ENCODE peak calls at places on chromosome 13, in ten cellular contexts. I, A, S, Q, G, K, R, F, X and N are unnamed samples.

GRCh38 chr13:101218484-101218883 is 197.8 kb downstream of the NALCN start:
- DNase-seq in F (no peak), G (no peak), R (peak; percentile 27), S (peak; percentile 6), X (no peak), A (no peak), Q (no peak), K (no peak), I (peak; percentile 12), N (no peak)

GRCh38 chr13:50230365-50230978 is 215.2 kb downstream of the KCNRG start:
- DNase-seq in R (peak; percentile 54), I (peak; percentile 90), S (no peak), X (no peak), Q (no peak), F (no peak), A (peak; percentile 51), K (no peak), G (peak; percentile 59), N (no peak)

GRCh38 chr13:105090244-105090643 is 1445.2 kb downstream of the EFNB2 start:
- DNase-seq in K (no peak), S (no peak), Q (no peak), I (no peak), R (no peak), X (peak; percentile 4), G (no peak), A (peak; percentile 67), F (no peak), N (no peak)

GRCh38 chr13:100694722-100695644 is 20.4 kb upstream of the TMTC4 start:
- DNase-seq in A (peak; percentile 94), X (peak; percentile 44), R (peak; percentile 50), G (no peak), K (peak; percentile 77), F (no peak), I (peak; percentile 46), Q (peak; percentile 60), S (peak; percentile 58), N (no peak)

GRCh38 chr13:26563713-26564112 is 6.2 kb downstream of the WASF3 start:
- DNase-seq in R (no peak), X (no peak), A (no peak), S (no peak), G (no peak), I (no peak), F (no peak), Q (no peak), K (no peak), N (no peak)

GRCh38 chr13:37187110-37187509 is 81.6 kb upstream of the CSNK1A1L start:
- DNase-seq in A (peak; percentile 89), I (no peak), G (no peak), R (peak; percentile 53), F (no peak), X (no peak), K (no peak), Q (no peak), S (no peak), N (no peak)

GRCh38 chr13:73365240-73365639 is 306.4 kb downstream of the KLF5 start:
- DNase-seq in A (no peak), R (no peak), K (no peak), F (no peak), S (peak; percentile 17), X (no peak), Q (no peak), I (no peak), G (no peak), N (no peak)

GRCh38 chr13:66562054-66562453 is 668.1 kb downstream of the PCDH9 start:
- DNase-seq in R (no peak), I (no peak), S (no peak), F (no peak), A (no peak), X (no peak), Q (no peak), G (no peak), K (no peak), N (no peak)

GRCh38 chr13:51523082-51523518 is 61.2 kb upstream of the WDFY2 start:
- DNase-seq in S (peak; percentile 72), R (peak; percentile 90), X (no peak), I (peak; percentile 63), K (no peak), F (no peak), G (no peak), A (peak; percentile 59), Q (no peak), N (peak; percentile 76)

GRCh38 chr13:103539265-103539664 is 473.0 kb upstream of the SLC10A2 start:
- DNase-seq in A (no peak), I (no peak), Q (no peak), R (no peak), K (peak; percentile 78), X (no peak), S (no peak), F (no peak), G (no peak), N (no peak)

GRCh38 chr13:32051156-32051555 is 19.6 kb downstream of the FRY start:
- DNase-seq in G (no peak), R (no peak), F (no peak), S (no peak), A (no peak), Q (no peak), I (no peak), X (no peak), K (no peak), N (no peak)

GRCh38 chr13:111493468-111493867 is 173.0 kb downstream of the TEX29 start:
- DNase-seq in I (no peak), X (no peak), Q (no peak), S (no peak), A (no peak), K (no peak), G (no peak), F (no peak), R (no peak), N (no peak)

GRCh38 chr13:97367016-97367415 is 67.0 kb upstream of the RAP2A start:
- DNase-seq in I (peak; percentile 79), A (peak; percentile 88), Q (no peak), R (peak; percentile 64), G (no peak), S (no peak), K (no peak), F (no peak), X (no peak), N (peak; percentile 56)

GRCh38 chr13:104389722-104390121 is 1323.5 kb upstream of the SLC10A2 start:
- DNase-seq in X (no peak), F (no peak), I (no peak), R (no peak), G (no peak), A (peak; percentile 20), S (peak; percentile 2), Q (no peak), K (no peak), N (no peak)

GRCh38 chr13:67341406-67341805 is 111.3 kb upstream of the PCDH9 start:
- DNase-seq in X (no peak), I (no peak), S (peak; percentile 2), R (no peak), G (no peak), A (no peak), F (no peak), K (no peak), Q (no peak), N (no peak)

GRCh38 chr13:80011448-80012212 is 329.3 kb downstream of the SPRY2 start:
- DNase-seq in R (no peak), Q (no peak), G (no peak), K (no peak), I (no peak), A (no peak), X (peak; percentile 52), F (no peak), S (no peak), N (no peak)

GRCh38 chr13:107210216-107211010 is 642.5 kb upstream of the ARGLU1 start:
- DNase-seq in X (peak; percentile 71), R (peak; percentile 73), Q (no peak), F (no peak), S (no peak), I (peak; percentile 20), A (peak; percentile 14), K (no peak), G (no peak), N (no peak)

GRCh38 chr13:113914333-113915011 is 50.6 kb upstream of the GAS6 start:
- DNase-seq in F (no peak), G (no peak), Q (no peak), K (no peak), S (no peak), R (no peak), X (no peak), I (no peak), A (no peak), N (no peak)

GRCh38 chr13:36919833-36920611 is at the start of gene SMAD9:
- DNase-seq in K (peak; percentile 91), Q (peak; percentile 1), A (peak; percentile 41), I (peak; percentile 59), F (no peak), S (peak; percentile 48), G (no peak), R (peak; percentile 95), X (peak; percentile 58), N (no peak)

DNA sequence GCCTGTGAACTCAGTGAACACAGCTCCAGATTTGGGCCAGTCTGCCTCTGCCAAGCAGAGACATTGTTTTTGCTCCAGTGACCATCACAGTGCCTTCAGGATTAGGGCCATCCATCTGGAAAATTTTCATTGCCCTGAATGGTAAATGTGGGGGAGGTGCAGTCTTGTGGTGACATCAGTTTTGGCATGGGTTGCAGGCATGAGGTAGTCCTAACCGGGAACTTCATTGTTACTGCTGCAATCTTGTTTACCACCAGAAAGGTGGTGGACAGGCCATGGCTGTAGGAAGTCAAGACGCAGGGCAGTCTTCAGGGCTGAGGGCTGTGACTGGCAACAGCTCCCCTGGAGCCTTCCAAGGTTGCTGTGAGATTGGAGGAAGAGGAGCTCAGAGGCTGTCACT is 55.2 kb downstream of the SPATA13 start:
- DNase-seq in Q (no peak), F (no peak), G (no peak), A (peak; percentile 75), K (peak; percentile 31), X (peak; percentile 90), R (peak; percentile 69), S (peak; percentile 37), I (peak; percentile 52), N (no peak)
- H3K9ac ChIP-seq in Q (no peak overlapping the region), F (no peak overlapping the region), G (no peak overlapping the region), A (no peak overlapping the region), K (no peak overlapping the region), X (no peak overlapping the region), R (no peak overlapping the region), S (no peak overlapping the region), I (no peak overlapping the region), N (no peak overlapping the region)

GRCh38 chr13:57632276-57633140 is 964 bp downstream of the PCDH17 start:
- DNase-seq in K (peak; percentile 57), Q (no peak), I (peak; percentile 31), F (no peak), X (peak; percentile 39), S (no peak), G (no peak), A (peak; percentile 36), R (no peak), N (no peak)
- TF ChIP-seq EZH2 in K (peak; percentile 6), Q (no peak), I (no peak), F (no peak), X (peak; percentile 20), S (no peak), G (no peak), A (no peak), R (peak; percentile 31), N (no peak)

GRCh38 chr13:27953671-27954405 is 15.3 kb downstream of the CDX2 start:
- DNase-seq in R (peak; percentile 87), Q (peak; percentile 54), F (no peak), A (peak; percentile 14), K (peak; percentile 95), S (peak; percentile 79), I (peak; percentile 56), X (peak; percentile 64), G (no peak), N (peak; percentile 78)
- H3K9ac ChIP-seq in R (peak overlapping the region; percentile 53), Q (peak overlapping the region; percentile 60), F (no peak overlapping the region), A (no peak overlapping the region), K (no peak overlapping the region), S (peak overlapping the region; percentile 71), I (no peak overlapping the region), X (peak overlapping the region; percentile 9), G (peak overlapping the region; percentile 60), N (peak overlapping the region; percentile 58)

GRCh38 chr13:25171517-25172302 is at the start of gene AMER2:
- DNase-seq in K (peak; percentile 86), Q (no peak), G (no peak), R (peak; percentile 49), F (no peak), I (peak; percentile 12), A (peak; percentile 6), X (peak; percentile 21), S (no peak), N (no peak)
- TF ChIP-seq EZH2 in K (peak; percentile 86), Q (no peak), G (no peak), R (peak; percentile 88), F (peak; percentile 96), I (peak; percentile 81), A (peak; percentile 41), X (peak; percentile 88), S (peak; percentile 85), N (no peak)